ENCODE peak calls at places on chromosomes 4 and X, in ten cellular contexts. One of them, this sample, is unnamed.

GRCh38 chr4:37663552-37663951 is 22.6 kb downstream of the RELL1 start:
- DNase-seq in AG10803: no peak
- DNase-seq in CD8-positive, alpha-beta T cell: no peak
- DNase-seq in thoracic aorta: no peak
- DNase-seq in IMR-90: no peak
- DNase-seq in astrocyte of the spinal cord: no peak
- DNase-seq in A549: no peak
- DNase-seq in neural crest cell: no peak
- DNase-seq in tibial artery: no peak
- DNase-seq in cardiac muscle cell: no peak
- DNase-seq in this sample: no peak

GRCh38 chr4:8727546-8728510 is 135.3 kb downstream of the CPZ start:
- DNase-seq in astrocyte of the spinal cord: no peak
- DNase-seq in IMR-90: no peak
- DNase-seq in cardiac muscle cell: no peak
- DNase-seq in A549: no peak
- DNase-seq in AG10803: no peak
- DNase-seq in neural crest cell: no peak
- DNase-seq in thoracic aorta: no peak
- DNase-seq in CD8-positive, alpha-beta T cell: no peak
- DNase-seq in tibial artery: no peak
- DNase-seq in this sample: no peak

GRCh38 chrX:51866156-51866555 is 27.3 kb upstream of the MAGED1 start:
- DNase-seq in CD8-positive, alpha-beta T cell: no peak
- DNase-seq in IMR-90: peak; percentile 65
- DNase-seq in cardiac muscle cell: peak; percentile 52
- DNase-seq in neural crest cell: no peak
- DNase-seq in AG10803: peak; percentile 9
- DNase-seq in thoracic aorta: no peak
- DNase-seq in tibial artery: no peak
- DNase-seq in astrocyte of the spinal cord: peak; percentile 14
- DNase-seq in A549: no peak
- DNase-seq in this sample: no peak

GRCh38 chr4:170128219-170128804 is 38.6 kb upstream of the AADAT start:
- DNase-seq in neural crest cell: no peak
- DNase-seq in A549: no peak
- DNase-seq in astrocyte of the spinal cord: no peak
- DNase-seq in IMR-90: no peak
- DNase-seq in thoracic aorta: no peak
- DNase-seq in AG10803: no peak
- DNase-seq in tibial artery: no peak
- DNase-seq in CD8-positive, alpha-beta T cell: no peak
- DNase-seq in cardiac muscle cell: no peak
- DNase-seq in this sample: no peak

GRCh38 chr4:109005523-109005922 is 242.7 kb upstream of the ETNPPL start:
- DNase-seq in tibial artery: no peak
- DNase-seq in cardiac muscle cell: peak; percentile 51
- DNase-seq in thoracic aorta: no peak
- DNase-seq in CD8-positive, alpha-beta T cell: no peak
- DNase-seq in AG10803: peak; percentile 27
- DNase-seq in astrocyte of the spinal cord: peak; percentile 40
- DNase-seq in neural crest cell: no peak
- DNase-seq in IMR-90: peak; percentile 73
- DNase-seq in A549: no peak
- DNase-seq in this sample: no peak

GRCh38 chr4:39025552-39026085 is 6.6 kb downstream of the TMEM156 start:
- DNase-seq in tibial artery: no peak
- DNase-seq in A549: peak; percentile 57
- DNase-seq in cardiac muscle cell: peak; percentile 68
- DNase-seq in astrocyte of the spinal cord: peak; percentile 53
- DNase-seq in neural crest cell: no peak
- DNase-seq in AG10803: no peak
- DNase-seq in CD8-positive, alpha-beta T cell: no peak
- DNase-seq in IMR-90: peak; percentile 63
- DNase-seq in thoracic aorta: no peak
- DNase-seq in this sample: no peak

GRCh38 chrX:3712080-3712869 is 1.2 kb downstream of the PRKX start:
- DNase-seq in CD8-positive, alpha-beta T cell: no peak
- DNase-seq in neural crest cell: peak; percentile 9
- DNase-seq in thoracic aorta: no peak
- DNase-seq in AG10803: peak; percentile 27
- DNase-seq in cardiac muscle cell: peak; percentile 53
- DNase-seq in IMR-90: peak; percentile 32
- DNase-seq in tibial artery: no peak
- DNase-seq in astrocyte of the spinal cord: peak; percentile 33
- DNase-seq in A549: no peak
- DNase-seq in this sample: peak; percentile 18

GRCh38 chr4:40228497-40229365 is 31.9 kb downstream of the RHOH start:
- DNase-seq in CD8-positive, alpha-beta T cell: no peak
- DNase-seq in thoracic aorta: no peak
- DNase-seq in tibial artery: no peak
- DNase-seq in cardiac muscle cell: no peak
- DNase-seq in neural crest cell: no peak
- DNase-seq in A549: peak; percentile 38
- DNase-seq in astrocyte of the spinal cord: no peak
- DNase-seq in AG10803: no peak
- DNase-seq in IMR-90: no peak
- DNase-seq in this sample: no peak

GRCh38 chr4:33369366-33369899 is 2649.3 kb downstream of the PCDH7 start:
- DNase-seq in CD8-positive, alpha-beta T cell: no peak
- DNase-seq in A549: no peak
- DNase-seq in thoracic aorta: no peak
- DNase-seq in AG10803: no peak
- DNase-seq in IMR-90: peak; percentile 12
- DNase-seq in neural crest cell: no peak
- DNase-seq in cardiac muscle cell: peak; percentile 68
- DNase-seq in astrocyte of the spinal cord: peak; percentile 83
- DNase-seq in tibial artery: no peak
- DNase-seq in this sample: no peak

GRCh38 chr4:41363384-41363981 is 106.8 kb downstream of the UCHL1 start:
- DNase-seq in cardiac muscle cell: peak; percentile 42
- DNase-seq in tibial artery: peak; percentile 75
- DNase-seq in AG10803: peak; percentile 75
- DNase-seq in IMR-90: no peak
- DNase-seq in CD8-positive, alpha-beta T cell: no peak
- DNase-seq in A549: peak; percentile 39
- DNase-seq in astrocyte of the spinal cord: peak; percentile 24
- DNase-seq in thoracic aorta: no peak
- DNase-seq in neural crest cell: no peak
- DNase-seq in this sample: no peak

GRCh38 chr4:124703154-124703553 is 9.4 kb downstream of the ANKRD50 start:
- DNase-seq in tibial artery: no peak
- DNase-seq in thoracic aorta: no peak
- DNase-seq in neural crest cell: no peak
- DNase-seq in A549: no peak
- DNase-seq in AG10803: no peak
- DNase-seq in cardiac muscle cell: no peak
- DNase-seq in CD8-positive, alpha-beta T cell: no peak
- DNase-seq in IMR-90: no peak
- DNase-seq in astrocyte of the spinal cord: no peak
- DNase-seq in this sample: no peak

GRCh38 chr4:102606261-102606660 is 105.1 kb downstream of the NFKB1 start:
- DNase-seq in IMR-90: no peak
- DNase-seq in cardiac muscle cell: no peak
- DNase-seq in AG10803: no peak
- DNase-seq in astrocyte of the spinal cord: no peak
- DNase-seq in neural crest cell: no peak
- DNase-seq in thoracic aorta: no peak
- DNase-seq in A549: no peak
- DNase-seq in CD8-positive, alpha-beta T cell: no peak
- DNase-seq in tibial artery: no peak
- DNase-seq in this sample: no peak

GRCh38 chr4:184310171-184310567 is 92.5 kb upstream of the ENPP6 start:
- DNase-seq in AG10803: no peak
- DNase-seq in A549: peak; percentile 18
- DNase-seq in tibial artery: no peak
- DNase-seq in thoracic aorta: no peak
- DNase-seq in cardiac muscle cell: no peak
- DNase-seq in CD8-positive, alpha-beta T cell: peak; percentile 22
- DNase-seq in neural crest cell: no peak
- DNase-seq in IMR-90: no peak
- DNase-seq in astrocyte of the spinal cord: no peak
- DNase-seq in this sample: no peak

GRCh38 chrX:118974088-118974907 is at the start of gene LONRF3:
- DNase-seq in A549: peak; percentile 60
- DNase-seq in tibial artery: peak; percentile 89
- DNase-seq in AG10803: peak; percentile 29
- DNase-seq in cardiac muscle cell: peak; percentile 64
- DNase-seq in thoracic aorta: peak; percentile 33
- DNase-seq in CD8-positive, alpha-beta T cell: peak; percentile 64
- DNase-seq in astrocyte of the spinal cord: peak; percentile 27
- DNase-seq in IMR-90: peak; percentile 3
- DNase-seq in neural crest cell: no peak
- DNase-seq in this sample: no peak

GRCh38 chrX:153772608-153773217 is 8.1 kb upstream of the SRPK3 start:
- DNase-seq in tibial artery: no peak
- DNase-seq in astrocyte of the spinal cord: no peak
- DNase-seq in neural crest cell: no peak
- DNase-seq in CD8-positive, alpha-beta T cell: no peak
- DNase-seq in thoracic aorta: no peak
- DNase-seq in cardiac muscle cell: no peak
- DNase-seq in A549: no peak
- DNase-seq in IMR-90: no peak
- DNase-seq in AG10803: no peak
- DNase-seq in this sample: no peak

GRCh38 chr4:139770361-139770760 is 104.7 kb downstream of the MGST2 start:
- DNase-seq in IMR-90: no peak
- DNase-seq in neural crest cell: no peak
- DNase-seq in tibial artery: peak; percentile 69
- DNase-seq in AG10803: no peak
- DNase-seq in A549: peak; percentile 17
- DNase-seq in cardiac muscle cell: no peak
- DNase-seq in thoracic aorta: no peak
- DNase-seq in astrocyte of the spinal cord: no peak
- DNase-seq in CD8-positive, alpha-beta T cell: no peak
- DNase-seq in this sample: no peak

GRCh38 chr4:121462660-121463261 is 81.9 kb upstream of the QRFPR start:
- DNase-seq in tibial artery: no peak
- DNase-seq in cardiac muscle cell: peak; percentile 85
- DNase-seq in A549: peak; percentile 62
- DNase-seq in thoracic aorta: no peak
- DNase-seq in AG10803: peak; percentile 76
- DNase-seq in neural crest cell: peak; percentile 44
- DNase-seq in CD8-positive, alpha-beta T cell: peak; percentile 21
- DNase-seq in astrocyte of the spinal cord: peak; percentile 72
- DNase-seq in IMR-90: peak; percentile 61
- DNase-seq in this sample: no peak

GRCh38 chrX:17323397-17323796 is 51.6 kb upstream of the NHS start:
- DNase-seq in cardiac muscle cell: no peak
- DNase-seq in neural crest cell: no peak
- DNase-seq in A549: no peak
- DNase-seq in AG10803: no peak
- DNase-seq in IMR-90: no peak
- DNase-seq in thoracic aorta: no peak
- DNase-seq in astrocyte of the spinal cord: no peak
- DNase-seq in CD8-positive, alpha-beta T cell: no peak
- DNase-seq in tibial artery: no peak
- DNase-seq in this sample: no peak
- TF ChIP-seq CTCF in cardiac muscle cell: no peak
- TF ChIP-seq CTCF in neural crest cell: no peak
- TF ChIP-seq CTCF in A549: no peak
- TF ChIP-seq CTCF in AG10803: no peak
- TF ChIP-seq CTCF in IMR-90: no peak
- TF ChIP-seq CTCF in thoracic aorta: no peak
- TF ChIP-seq CTCF in astrocyte of the spinal cord: no peak
- TF ChIP-seq CTCF in CD8-positive, alpha-beta T cell: no peak
- TF ChIP-seq CTCF in tibial artery: no peak
- TF ChIP-seq CTCF in this sample: no peak

GRCh38 chrX:1481636-1482529 is 29.2 kb upstream of the ASMTL start:
- DNase-seq in astrocyte of the spinal cord: peak; percentile 86
- DNase-seq in cardiac muscle cell: peak; percentile 85
- DNase-seq in thoracic aorta: no peak
- DNase-seq in neural crest cell: peak; percentile 34
- DNase-seq in AG10803: peak; percentile 89
- DNase-seq in A549: peak; percentile 87
- DNase-seq in tibial artery: peak; percentile 76
- DNase-seq in IMR-90: peak; percentile 76
- DNase-seq in CD8-positive, alpha-beta T cell: peak; percentile 70
- DNase-seq in this sample: no peak
- TF ChIP-seq CTCF in astrocyte of the spinal cord: no peak
- TF ChIP-seq CTCF in cardiac muscle cell: no peak
- TF ChIP-seq CTCF in thoracic aorta: no peak
- TF ChIP-seq CTCF in neural crest cell: no peak
- TF ChIP-seq CTCF in AG10803: no peak
- TF ChIP-seq CTCF in A549: no peak
- TF ChIP-seq CTCF in tibial artery: no peak
- TF ChIP-seq CTCF in IMR-90: no peak
- TF ChIP-seq CTCF in CD8-positive, alpha-beta T cell: no peak
- TF ChIP-seq CTCF in this sample: no peak

DNA sequence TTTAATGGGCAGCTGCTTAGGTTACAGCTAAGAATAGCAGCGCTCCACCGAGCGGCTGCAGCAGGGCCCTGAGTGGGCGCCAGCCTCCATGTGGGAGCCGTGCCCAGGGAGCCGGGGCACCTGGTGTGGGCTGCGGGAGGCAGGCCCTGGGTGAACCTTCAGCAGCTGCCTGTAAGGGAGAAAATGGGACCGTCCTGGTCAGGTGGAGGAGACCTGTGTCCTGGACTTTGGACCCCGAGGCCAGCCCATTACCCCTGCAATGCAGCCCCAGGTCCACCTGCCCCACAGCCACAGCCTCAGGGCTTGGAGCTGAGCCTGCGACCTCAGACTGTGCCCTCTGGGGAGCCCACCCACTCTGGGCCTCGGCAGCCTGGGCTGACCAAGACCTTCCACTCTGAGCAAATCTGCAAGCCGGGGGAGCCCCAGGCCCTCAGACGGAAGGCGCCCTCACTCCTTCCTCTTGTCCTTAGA is 21.2 kb downstream of the MSANTD1 start:
- DNase-seq in IMR-90: no peak
- DNase-seq in astrocyte of the spinal cord: no peak
- DNase-seq in AG10803: no peak
- DNase-seq in cardiac muscle cell: no peak
- DNase-seq in neural crest cell: no peak
- DNase-seq in CD8-positive, alpha-beta T cell: no peak
- DNase-seq in thoracic aorta: no peak
- DNase-seq in A549: no peak
- DNase-seq in tibial artery: no peak
- DNase-seq in this sample: peak; percentile 7
- TF ChIP-seq CTCF in IMR-90: no peak
- TF ChIP-seq CTCF in astrocyte of the spinal cord: no peak
- TF ChIP-seq CTCF in AG10803: no peak
- TF ChIP-seq CTCF in cardiac muscle cell: no peak
- TF ChIP-seq CTCF in neural crest cell: no peak
- TF ChIP-seq CTCF in CD8-positive, alpha-beta T cell: no peak
- TF ChIP-seq CTCF in thoracic aorta: no peak
- TF ChIP-seq CTCF in A549: no peak
- TF ChIP-seq CTCF in tibial artery: no peak
- TF ChIP-seq CTCF in this sample: no peak

DNA sequence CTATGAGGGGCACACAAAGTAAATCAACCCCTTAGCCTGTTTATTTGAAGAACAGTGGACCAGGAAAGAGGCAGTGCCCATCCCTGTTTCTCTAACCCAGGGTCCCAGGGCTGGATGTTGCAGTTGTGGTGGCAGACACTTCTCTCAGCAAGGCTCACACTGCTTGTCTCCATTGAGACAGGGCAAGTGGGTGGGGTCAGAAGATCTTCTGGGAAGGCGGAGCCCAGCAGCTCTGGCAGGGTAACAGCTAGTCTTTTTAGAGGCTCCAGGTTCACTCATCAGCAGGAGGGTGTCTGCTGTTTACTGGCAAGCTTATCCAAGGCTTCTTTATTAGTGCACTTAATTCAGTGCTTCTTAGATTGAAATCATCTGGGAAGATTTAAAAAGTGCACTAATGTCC is 659.8 kb upstream of the DIPK2B start:
- DNase-seq in astrocyte of the spinal cord: no peak
- DNase-seq in tibial artery: no peak
- DNase-seq in CD8-positive, alpha-beta T cell: no peak
- DNase-seq in AG10803: no peak
- DNase-seq in thoracic aorta: no peak
- DNase-seq in cardiac muscle cell: no peak
- DNase-seq in A549: no peak
- DNase-seq in IMR-90: no peak
- DNase-seq in neural crest cell: no peak
- DNase-seq in this sample: no peak
- TF ChIP-seq CTCF in astrocyte of the spinal cord: no peak
- TF ChIP-seq CTCF in tibial artery: no peak
- TF ChIP-seq CTCF in CD8-positive, alpha-beta T cell: no peak
- TF ChIP-seq CTCF in AG10803: no peak
- TF ChIP-seq CTCF in thoracic aorta: no peak
- TF ChIP-seq CTCF in cardiac muscle cell: no peak
- TF ChIP-seq CTCF in A549: no peak
- TF ChIP-seq CTCF in IMR-90: no peak
- TF ChIP-seq CTCF in neural crest cell: no peak
- TF ChIP-seq CTCF in this sample: no peak

This sample was measured in progenitor cell of endocrine pancreas.